ENCODE peak calls at places on chromosomes 11 and 22, in four cellular contexts. X is fibroblast of lung, R is neural progenitor cell, E is GM23338. Z is an unnamed sample.

GRCh38 chr11:115498354-115498753 is 5.9 kb downstream of the CADM1 start:
- DNase-seq in X (no peak), R (no peak), E (no peak), Z (no peak)

GRCh38 chr11:119361056-119361787 is 14.7 kb upstream of the MFRP start:
- DNase-seq in X (peak), R (peak), E (peak), Z (peak)

GRCh38 chr11:113663567-113663966 is 42.5 kb downstream of the TMPRSS5 start:
- DNase-seq in X (peak), R (no peak), E (no peak), Z (no peak)

GRCh38 chr11:13298765-13299164 is 21.2 kb downstream of the BMAL1 start:
- DNase-seq in X (no peak), R (no peak), E (no peak), Z (no peak)

GRCh38 chr11:87463486-87464102 is 425.9 kb downstream of the TMEM135 start:
- DNase-seq in X (peak), R (peak), E (peak), Z (peak)

GRCh38 chr11:13939952-13940610 is 22.4 kb upstream of the SPON1 start:
- DNase-seq in X (no peak), R (no peak), E (no peak), Z (peak)

GRCh38 chr11:127191689-127192088 is 191.1 kb upstream of the KIRREL3 start:
- DNase-seq in X (no peak), R (no peak), E (no peak), Z (no peak)

GRCh38 chr11:101915811-101916291 is 471 bp downstream of the ANGPTL5 start:
- DNase-seq in X (peak), R (peak), E (peak), Z (peak)

GRCh38 chr11:44858796-44859527 is 91.7 kb downstream of the TP53I11 start:
- DNase-seq in X (no peak), R (peak), E (peak), Z (no peak)

GRCh38 chr11:3984896-3985295 is 109.7 kb upstream of the RRM1 start:
- DNase-seq in X (peak), R (peak), E (peak), Z (no peak)

GRCh38 chr11:130622126-130622525 is 173.7 kb downstream of the ADAMTS15 start:
- DNase-seq in X (no peak), R (no peak), E (no peak), Z (no peak)

GRCh38 chr22:44160416-44160815 is 20.3 kb upstream of the PARVG start:
- DNase-seq in X (no peak), R (no peak), E (no peak), Z (no peak)

GRCh38 chr22:32341122-32341740 is 16.4 kb upstream of the RFPL3 start:
- DNase-seq in X (peak), R (peak), E (no peak), Z (no peak)

GRCh38 chr22:19524170-19525115 is at the start of gene CLDN5:
- DNase-seq in X (peak), R (peak), E (peak), Z (no peak)

GRCh38 chr11:62497132-62497915 is 49.3 kb downstream of the AHNAK start:
- DNase-seq in X (peak), R (peak), E (peak), Z (peak)

GRCh38 chr11:23540101-23540561 is 679.9 kb upstream of the CCDC179 start:
- DNase-seq in X (peak), R (peak), E (peak), Z (peak)

GRCh38 chr11:119907934-119908760 is 179.1 kb upstream of the NECTIN1 start:
- DNase-seq in X (no peak), R (no peak), E (no peak), Z (no peak)

GRCh38 chr22:21624880-21625791 is 4.7 kb downstream of the YDJC start:
- DNase-seq in X (no peak), R (no peak), E (no peak), Z (no peak)

GRCh38 chr11:68379216-68379615 is 66.8 kb downstream of the LRP5 start:
- DNase-seq in X (no peak), R (no peak), E (no peak), Z (no peak)

GRCh38 chr11:95255523-95256165 is 24.6 kb upstream of the SESN3 start:
- DNase-seq in X (no peak), R (peak), E (peak), Z (no peak)

GRCh38 chr11:95337175-95337957 is 106.4 kb upstream of the SESN3 start:
- DNase-seq in X (peak), R (peak), E (peak), Z (peak)

GRCh38 chr11:32259641-32260081 is 168.8 kb downstream of the RCN1 start:
- DNase-seq in X (peak), R (no peak), E (no peak), Z (peak)

GRCh38 chr11:129359748-129360147 is 15.9 kb upstream of the BARX2 start:
- DNase-seq in X (no peak), R (no peak), E (no peak), Z (no peak)

GRCh38 chr11:34165786-34166557 is 60.5 kb downstream of the NAT10 start:
- DNase-seq in X (no peak), R (no peak), E (peak), Z (peak)

GRCh38 chr11:8025123-8025522 is 38.0 kb downstream of the EIF3F start:
- DNase-seq in X (peak), R (no peak), E (no peak), Z (no peak)

GRCh38 chr11:61138940-61139339 is 22.3 kb downstream of the VPS37C start:
- DNase-seq in X (peak), R (no peak), E (no peak), Z (peak)

GRCh38 chr11:115383431-115383830 is 120.8 kb downstream of the CADM1 start:
- DNase-seq in X (peak), R (no peak), E (no peak), Z (no peak)

GRCh38 chr22:26367402-26368245 is 61.4 kb upstream of the ASPHD2 start:
- DNase-seq in X (peak), R (peak), E (peak), Z (peak)

GRCh38 chr11:81596709-81597108 is 1137.0 kb downstream of the FAM181B start:
- DNase-seq in X (no peak), R (no peak), E (no peak), Z (no peak)

GRCh38 chr11:70364745-70365535 is 33.4 kb upstream of the CTTN start:
- DNase-seq in X (no peak), R (no peak), E (no peak), Z (no peak)

GRCh38 chr11:111230122-111230465 is 15.4 kb upstream of the POU2AF2 start:
- DNase-seq in X (no peak), R (no peak), E (no peak), Z (no peak)

GRCh38 chr11:125978171-125978570 is 32.3 kb downstream of the VSIG10L2 start:
- DNase-seq in X (no peak), R (no peak), E (no peak), Z (no peak)

GRCh38 chr11:112016765-112017356 is 8.3 kb upstream of the DLAT start:
- DNase-seq in X (peak), R (no peak), E (no peak), Z (peak)

GRCh38 chr11:106391771-106392412 is 314.4 kb downstream of the AASDHPPT start:
- DNase-seq in X (peak), R (no peak), E (no peak), Z (peak)

GRCh38 chr11:33724644-33725035 is 11.6 kb downstream of the CD59 start:
- DNase-seq in X (peak), R (no peak), E (no peak), Z (no peak)

GRCh38 chr11:60939828-60940227 is 12.1 kb downstream of the SLC15A3 start:
- DNase-seq in X (no peak), R (no peak), E (no peak), Z (no peak)

GRCh38 chr11:95659088-95659487 is 130.5 kb downstream of the FAM76B start:
- DNase-seq in X (peak), R (no peak), E (no peak), Z (peak)

DNA sequence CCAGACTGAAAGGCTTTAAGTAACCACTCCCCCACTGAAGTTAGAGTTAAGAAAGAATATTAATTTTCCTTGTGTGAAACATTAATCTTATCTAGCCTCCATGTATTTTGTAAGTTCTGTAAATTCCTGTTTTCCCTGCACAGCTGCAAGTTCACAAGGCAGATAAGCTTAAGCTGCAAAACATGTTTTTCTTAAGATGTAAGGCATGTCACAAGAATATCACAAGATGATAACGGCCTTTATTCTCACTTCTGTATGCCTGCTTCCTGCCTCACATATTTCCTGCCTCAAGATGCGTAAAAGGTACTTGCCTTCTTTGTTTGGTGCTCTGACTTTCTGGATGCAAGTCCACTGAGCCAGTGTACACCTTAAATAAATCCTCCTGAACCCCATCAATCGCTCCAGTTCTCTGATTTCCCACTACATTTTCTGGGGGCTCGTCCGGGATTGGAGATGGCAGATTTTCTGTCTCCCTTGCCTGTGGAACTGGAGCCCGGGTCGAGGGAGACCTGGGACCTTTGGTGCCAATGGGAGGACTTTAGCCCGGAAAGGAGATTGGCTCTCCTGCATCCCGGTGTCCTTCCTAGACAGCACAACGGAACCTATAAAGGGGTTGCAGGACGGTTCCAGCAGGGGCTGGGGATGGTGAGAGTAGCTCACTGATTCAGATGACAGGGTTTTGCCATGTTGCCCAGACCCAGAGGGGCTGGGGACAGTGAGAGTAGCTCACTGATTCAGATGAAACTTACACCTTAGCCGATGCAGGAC is 30.2 kb downstream of the PPARA start:
- DNase-seq in X (no peak), R (no peak), E (peak), Z (no peak)
- TF ChIP-seq EZH2 in X (no peak), R (no peak), E (no peak), Z (no peak)

DNA sequence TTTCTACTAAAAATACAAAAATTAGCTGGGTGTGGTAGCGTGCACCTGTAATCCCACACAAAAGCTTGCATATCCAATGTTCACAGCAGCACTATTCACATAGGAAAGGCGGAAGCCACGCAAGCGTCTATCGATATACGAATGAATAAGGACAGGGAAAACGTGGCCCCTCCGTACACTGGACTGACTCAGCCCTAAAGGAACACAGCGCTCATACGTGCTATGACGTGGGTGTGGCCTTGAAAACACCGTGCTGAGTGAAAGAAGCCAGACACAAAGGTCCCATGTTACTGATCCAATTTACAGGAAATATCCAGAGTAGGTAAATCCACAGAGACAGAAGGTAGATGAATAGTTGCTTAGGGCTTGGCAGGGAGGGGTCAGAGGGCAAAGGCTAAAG is 7.0 kb downstream of the LMF2 start:
- DNase-seq in X (no peak), R (no peak), E (no peak), Z (no peak)
- TF ChIP-seq EZH2 in X (no peak), R (no peak), E (no peak), Z (no peak)

GRCh38 chr11:47595029-47595428 is 818 bp upstream of the C1QTNF4 start:
- DNase-seq in X (no peak), R (no peak), E (no peak), Z (no peak)

GRCh38 chr11:47593492-47593933 is 698 bp downstream of the C1QTNF4 start:
- DNase-seq in X (no peak), R (peak), E (no peak), Z (no peak)

GRCh38 chr11:47592970-47593369 is 1.2 kb downstream of the C1QTNF4 start:
- DNase-seq in X (no peak), R (no peak), E (no peak), Z (no peak)

GRCh38 chr11:47595967-47596366 is 1.8 kb upstream of the C1QTNF4 start:
- DNase-seq in X (no peak), R (no peak), E (no peak), Z (no peak)

GRCh38 chr11:47593934-47594855 is at the start of gene C1QTNF4:
- DNase-seq in X (no peak), R (peak), E (peak), Z (no peak)
- TF ChIP-seq EZH2 in X (peak), R (peak), E (peak), Z (no peak)

GRCh38 chr11:75428989-75429640 is 3.9 kb downstream of the KLHL35 start:
- DNase-seq in X (no peak), R (no peak), E (no peak), Z (no peak)

GRCh38 chr11:75431533-75432525 is 1.2 kb downstream of the KLHL35 start:
- DNase-seq in X (no peak), R (peak), E (peak), Z (peak)

GRCh38 chr11:75429641-75429901 is 3.4 kb downstream of the KLHL35 start:
- DNase-seq in X (no peak), R (no peak), E (no peak), Z (no peak)

GRCh38 chr11:75429902-75430691 is 2.9 kb downstream of the KLHL35 start:
- DNase-seq in X (peak), R (peak), E (peak), Z (peak)

DNA sequence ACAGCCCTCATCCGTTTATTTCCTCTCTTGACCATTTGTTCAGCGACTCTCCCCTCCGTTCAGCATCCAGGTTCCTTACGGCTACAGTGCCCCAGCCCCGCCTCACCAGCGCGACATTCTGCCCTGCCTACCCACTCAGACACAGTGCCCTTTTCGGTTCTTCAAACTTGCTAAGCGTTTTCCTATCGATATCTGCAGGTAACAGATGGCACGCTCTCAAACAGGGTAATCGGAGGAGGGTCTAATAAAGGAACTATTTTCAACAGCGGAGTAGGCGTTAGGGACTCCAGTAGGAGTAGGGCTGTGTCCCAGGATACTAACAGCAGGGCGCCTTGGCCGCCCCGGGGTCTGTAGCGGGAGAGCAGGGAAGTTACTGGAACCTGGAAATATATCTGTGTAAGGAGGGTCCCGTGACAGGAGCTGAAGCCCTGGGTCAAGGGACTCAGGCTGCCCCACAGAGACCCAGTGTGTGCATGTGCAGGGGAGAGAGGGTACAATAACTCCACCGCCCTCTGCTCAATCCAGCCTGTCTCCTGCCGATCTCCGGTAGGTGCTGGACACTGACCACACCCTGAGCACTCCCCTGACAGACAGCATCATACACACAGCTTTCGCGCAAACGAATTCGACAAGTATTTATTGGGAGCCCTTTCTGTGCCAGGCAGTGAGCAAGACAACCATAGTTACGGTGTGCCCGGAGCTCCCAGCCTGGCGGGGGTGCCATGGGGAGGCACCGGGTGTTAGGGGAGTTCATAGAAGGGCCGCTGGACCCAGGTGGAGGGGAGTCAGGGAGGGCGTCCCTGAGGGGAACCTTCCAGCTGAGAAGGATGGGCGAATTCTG is 2.1 kb downstream of the KLHL35 start:
- DNase-seq in X (no peak), R (no peak), E (no peak), Z (no peak)
- TF ChIP-seq EZH2 in X (peak), R (peak), E (peak), Z (peak)

DNA sequence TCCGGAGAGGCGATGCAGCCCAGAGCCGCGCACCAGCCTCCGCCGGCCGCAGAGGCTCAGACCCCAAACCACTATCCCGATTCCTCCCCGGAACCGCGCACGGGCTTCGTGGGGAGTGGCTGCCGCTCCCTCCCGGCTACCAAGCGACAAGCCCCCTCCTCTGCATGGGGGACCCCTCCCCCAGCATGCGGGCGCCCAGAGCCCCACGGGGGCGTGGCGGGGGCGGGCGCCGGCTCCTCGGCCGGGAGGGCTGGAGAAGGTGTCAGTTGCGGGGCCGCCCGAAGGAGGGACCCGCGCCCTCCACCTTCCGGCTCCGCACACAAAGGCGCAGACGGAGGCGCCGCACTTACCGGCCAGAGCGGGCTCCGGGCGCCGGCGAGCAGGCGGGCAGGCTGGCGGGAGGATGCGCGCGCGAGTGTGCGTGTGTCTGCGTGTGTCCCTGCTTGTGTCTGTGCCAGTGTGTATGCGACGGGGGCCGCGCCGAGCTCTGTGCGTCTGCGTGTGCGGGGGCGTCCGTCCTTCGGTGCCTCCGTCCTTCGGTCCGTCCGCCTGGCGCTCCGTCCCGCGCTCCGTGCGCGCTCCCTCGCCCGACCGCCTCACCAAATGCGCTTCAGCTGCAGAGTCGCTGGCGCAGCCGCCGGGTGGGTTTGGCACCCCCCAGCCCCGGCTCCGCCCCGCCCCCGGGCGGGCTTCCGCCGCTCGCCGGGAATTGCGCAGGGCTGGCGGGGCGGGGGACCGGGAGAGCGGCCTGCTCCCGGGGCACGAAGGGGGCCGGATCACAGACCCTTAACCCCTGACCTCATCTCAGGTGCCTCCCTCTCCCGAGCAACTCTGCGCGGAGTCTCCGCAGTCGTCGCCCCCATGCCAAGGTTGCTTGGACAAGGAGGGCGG is at the start of gene PTPN5:
- DNase-seq in X (peak), R (peak), E (peak), Z (peak)
- TF ChIP-seq EZH2 in X (peak), R (peak), E (no peak), Z (no peak)

GRCh38 chr11:134466909-134467567 is 55.0 kb upstream of the B3GAT1 start:
- DNase-seq in X (no peak), R (no peak), E (no peak), Z (no peak)
- TF ChIP-seq EZH2 in X (no peak), R (no peak), E (no peak), Z (no peak)

Z was measured in mammary epithelial cell.